ENCODE peak calls at places on chromosomes 6 and 20, in four cellular contexts. G is osteoblast; M is CD4-positive, alpha-beta memory T cell; B is hepatocyte. W is an unnamed sample. For H3K4me1 and H3K9me3, the result is how much of the 10 kb centered on the place peaks cover.

GRCh38 chr20:9200196-9200595 is 131.3 kb downstream of the PLCB4 start:
- DNase-seq in G (no peak), M (no peak), B (no peak), W (no peak)

GRCh38 chr6:164345856-164346496 is 931.5 kb downstream of the QKI start:
- DNase-seq in G (no peak), B (no peak), M (no peak), W (peak)

GRCh38 chr20:62409935-62410741 is 3.1 kb upstream of the CABLES2 start:
- DNase-seq in B (peak), G (peak), M (no peak), W (no peak)

GRCh38 chr6:42103218-42103617 is 39.2 kb downstream of the C6orf132 start:
- DNase-seq in B (no peak), M (no peak), G (peak), W (no peak)

GRCh38 chr20:8646716-8647115 is 422.2 kb upstream of the PLCB4 start:
- DNase-seq in M (no peak), G (no peak), B (no peak), W (no peak)

GRCh38 chr6:28161410-28162079 is 19.9 kb downstream of the ZKSCAN8 start:
- DNase-seq in G (peak), M (peak), B (peak), W (peak)

GRCh38 chr6:89866024-89866678 is 28.1 kb upstream of the GJA10 start:
- DNase-seq in B (no peak), M (no peak), G (no peak), W (no peak)

GRCh38 chr20:57695012-57695411 is 14.8 kb downstream of the PMEPA1 start:
- DNase-seq in G (no peak), M (no peak), B (no peak), W (no peak)

GRCh38 chr6:35139924-35140524 is 1.1 kb downstream of the TCP11 start:
- DNase-seq in B (peak), G (peak), M (peak), W (peak)

GRCh38 chr6:116568851-116569755 is 2.2 kb upstream of the RWDD1 start:
- DNase-seq in M (no peak), B (no peak), G (no peak), W (no peak)

GRCh38 chr6:134979142-134979541 is 29.2 kb upstream of the ALDH8A1 start:
- DNase-seq in M (no peak), G (no peak), B (no peak), W (no peak)

GRCh38 chr6:152316024-152316423 is 321.1 kb downstream of the SYNE1 start:
- DNase-seq in G (peak), M (no peak), B (no peak), W (no peak)

DNA sequence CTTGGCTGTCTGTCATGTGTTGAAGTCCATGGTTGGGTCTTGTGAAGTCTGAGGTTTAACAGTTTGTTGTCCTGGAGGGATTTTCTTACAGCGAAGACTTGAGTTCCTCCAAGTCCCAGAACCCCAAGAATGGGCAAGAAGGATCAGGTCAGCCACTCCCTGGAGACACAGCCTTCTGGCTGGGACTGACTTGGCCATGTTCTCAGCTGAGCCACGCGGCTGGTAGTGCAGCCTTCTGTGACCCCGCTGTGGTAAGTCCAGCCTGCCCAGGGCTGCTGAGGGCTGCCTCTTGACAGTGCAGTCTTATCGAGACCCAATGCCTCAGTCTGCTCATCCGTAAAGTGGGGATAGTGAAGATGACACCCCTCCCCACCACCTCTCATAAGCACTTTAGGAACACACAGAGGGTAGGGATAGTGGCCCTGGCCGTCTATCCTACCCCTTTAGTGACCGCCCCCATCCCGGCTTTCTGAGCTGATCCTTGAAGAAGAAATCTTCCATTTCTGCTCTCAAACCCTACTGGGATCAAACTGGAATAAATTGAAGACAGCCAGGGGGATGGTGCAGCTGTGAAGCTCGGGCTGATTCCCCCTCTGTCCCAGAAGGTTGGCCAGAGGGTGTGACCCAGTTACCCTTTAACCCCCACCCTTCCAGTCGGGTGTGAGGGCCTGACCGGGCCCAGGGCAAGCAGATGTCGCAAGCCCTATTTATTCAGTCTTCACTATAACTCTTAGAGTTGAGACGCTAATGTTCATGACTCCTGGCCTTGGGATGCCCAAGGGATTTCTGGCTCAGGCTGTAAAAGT is 43.5 kb downstream of the SIRPA start:
- DNase-seq in B (no peak), G (no peak), M (no peak), W (no peak)
- H3K4me1 ChIP-seq in B (under half), G (under half), M (under half), W (under half)

GRCh38 chr20:29318871-29319461 is 1938.5 kb upstream of the DEFB115 start:
- DNase-seq in B (no peak), M (no peak), G (no peak), W (no peak)

GRCh38 chr20:29325304-29325640 is 1932.2 kb upstream of the DEFB115 start:
- DNase-seq in M (no peak), G (no peak), B (no peak), W (no peak)

GRCh38 chr20:29314294-29314693 is 1943.2 kb upstream of the DEFB115 start:
- DNase-seq in M (no peak), B (no peak), G (peak), W (no peak)

GRCh38 chr20:29319725-29320124 is 1937.7 kb upstream of the DEFB115 start:
- DNase-seq in M (no peak), G (no peak), B (no peak), W (no peak)
- H3K9me3 ChIP-seq in M (under half), G (under half), B (under half), W (under half)

GRCh38 chr6:157534991-157535353 is 154.0 kb downstream of the ZDHHC14 start:
- DNase-seq in G (no peak), B (no peak), M (no peak), W (no peak)

GRCh38 chr6:157536218-157536534 is 155.2 kb downstream of the ZDHHC14 start:
- DNase-seq in M (no peak), G (no peak), B (no peak), W (no peak)

GRCh38 chr6:157537518-157537917 is 156.5 kb downstream of the ZDHHC14 start:
- DNase-seq in B (no peak), G (no peak), M (no peak), W (no peak)

GRCh38 chr6:157534134-157534871 is 153.3 kb downstream of the ZDHHC14 start:
- DNase-seq in G (no peak), M (no peak), B (no peak), W (no peak)

DNA sequence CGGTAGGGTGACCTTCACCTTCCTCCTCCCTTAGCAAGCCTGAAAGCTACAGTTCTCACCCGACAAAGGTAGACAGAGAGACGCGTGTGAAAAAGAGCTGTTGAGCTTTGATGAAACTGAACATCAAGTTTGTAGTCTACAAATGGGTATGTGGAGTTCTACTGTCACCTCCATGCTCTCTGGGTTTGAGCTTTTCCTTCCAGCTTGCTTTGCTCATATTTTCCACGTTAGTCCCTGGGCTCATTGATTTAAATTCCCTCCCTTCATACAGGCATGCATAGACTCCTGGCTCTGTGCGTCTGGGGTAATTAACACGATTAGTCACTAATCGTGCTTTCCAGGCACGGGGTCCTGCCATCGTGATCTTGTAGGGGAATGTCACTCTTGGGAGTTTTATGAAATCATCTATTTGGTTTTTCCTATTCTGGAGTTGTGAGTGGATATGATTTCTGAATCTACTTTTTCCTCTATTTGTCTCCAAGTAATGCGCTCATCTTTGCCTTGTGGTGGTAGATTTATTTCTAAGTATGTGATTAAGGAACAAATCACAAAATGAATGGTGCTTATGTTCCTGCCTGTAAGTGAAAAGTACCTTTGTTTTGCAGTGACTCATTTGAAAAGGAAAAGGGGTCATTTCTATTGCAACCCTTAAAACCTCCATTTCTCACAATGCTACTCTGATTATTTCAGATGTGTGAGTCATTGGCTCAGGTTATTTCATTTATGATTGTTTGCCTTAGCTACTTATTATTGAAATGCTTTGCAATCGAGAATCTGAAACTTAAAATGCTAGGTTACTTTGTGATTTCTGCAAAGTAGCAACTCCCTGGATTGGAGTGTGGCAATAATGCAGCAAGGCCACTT is 154.6 kb downstream of the ZDHHC14 start:
- DNase-seq in G (no peak), B (peak), M (peak), W (no peak)
- H3K4me1 ChIP-seq in G (under half), B (half or more), M (under half), W (under half)

DNA sequence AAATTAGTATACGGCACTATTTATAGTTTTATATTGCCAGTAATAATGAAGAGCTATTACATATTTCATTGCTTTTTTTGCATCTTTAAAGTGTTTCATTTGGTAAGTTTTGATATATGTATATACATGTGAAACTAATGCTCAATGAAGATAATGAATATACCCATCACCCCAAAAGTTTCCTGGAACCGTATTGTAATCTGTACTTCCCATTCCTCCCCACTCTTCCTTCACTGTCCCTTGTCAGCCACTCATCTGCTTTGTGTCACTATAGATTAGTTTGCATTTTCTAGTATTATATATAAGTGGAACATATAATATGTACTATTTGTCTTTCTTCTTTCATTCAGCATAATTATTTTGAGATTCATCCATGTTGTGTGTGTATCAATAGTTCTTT is 10.3 kb upstream of the TBC1D32 start:
- DNase-seq in M (no peak), B (no peak), G (no peak), W (no peak)
- H3K9me3 ChIP-seq in M (under half), B (under half), G (under half), W (under half)

DNA sequence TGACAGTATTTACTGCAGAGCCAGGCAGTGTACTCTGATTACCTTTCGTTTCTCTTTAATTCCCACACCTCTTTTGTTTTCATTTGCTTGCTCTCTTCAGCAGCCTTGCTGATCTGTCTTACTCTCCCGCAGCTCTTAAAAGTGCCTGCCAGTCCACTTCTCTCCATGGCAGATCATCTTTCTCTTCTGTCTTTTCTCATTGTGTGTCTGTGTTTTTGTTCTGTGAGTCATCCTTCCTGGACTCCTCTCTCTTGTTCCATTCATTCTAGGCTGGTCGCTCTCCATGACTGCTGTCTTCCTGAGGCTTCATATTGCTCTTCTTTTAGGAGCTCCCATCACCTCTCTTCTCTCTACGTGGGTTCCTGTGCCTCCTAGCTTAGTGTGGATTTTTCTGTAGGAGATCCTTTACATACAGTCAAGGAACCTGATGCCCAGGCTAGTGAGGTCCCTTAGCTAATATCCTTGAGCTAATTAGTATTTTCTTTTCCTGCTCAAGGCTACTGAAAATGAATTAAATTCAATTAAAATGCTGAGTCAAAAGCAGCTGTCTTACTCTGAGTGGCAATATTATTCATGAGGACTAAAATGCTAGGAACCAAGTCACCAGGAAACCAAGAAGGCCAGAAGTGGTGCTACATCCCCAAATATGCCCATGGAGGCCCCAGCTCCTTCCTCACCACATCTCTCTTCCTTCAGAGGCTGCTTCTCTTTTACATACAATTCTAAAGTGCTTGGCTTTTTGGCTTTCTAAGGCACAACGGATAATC is 86.1 kb downstream of the SLX4IP start:
- DNase-seq in B (peak), G (peak), M (no peak), W (no peak)
- H3K4me1 ChIP-seq in B (under half), G (under half), M (under half), W (under half)

W was measured in HAP-1.